ENCODE peak calls at places on chromosomes 13 and 19, in nine cellular contexts. R is heart right ventricle; B is lower lobe of right lung; S is upper lobe of left lung; F is A549; Y is CD8-positive, alpha-beta T cell; A is heart left ventricle; T is lung; G is pancreas. Q is an unnamed sample.

GRCh38 chr19:40519352-40520322 is 52.8 kb downstream of the SPTBN4 start:
- ATAC-seq in Y (no peak), T (no peak), R (no peak), A (peak), S (no peak), B (peak), F (peak), G (no peak), Q (no peak)

GRCh38 chr19:5612891-5613290 is 9.7 kb downstream of the SAFB2 start:
- ATAC-seq in A (peak), T (no peak), Y (no peak), R (peak), G (no peak), S (no peak), F (no peak), B (no peak), Q (no peak)

GRCh38 chr19:8697671-8698432 is 743 bp downstream of the ACTL9 start:
- ATAC-seq in R (no peak), B (peak), S (peak), Y (no peak), F (no peak), A (no peak), T (no peak), G (no peak), Q (no peak)

GRCh38 chr13:53921473-53921872 is 892.9 kb downstream of the OLFM4 start:
- ATAC-seq in B (no peak), R (no peak), Y (no peak), G (no peak), S (peak), A (no peak), F (no peak), T (no peak), Q (no peak)

GRCh38 chr13:66087149-66087780 is 1142.9 kb downstream of the PCDH9 start:
- ATAC-seq in A (no peak), B (no peak), Y (no peak), G (no peak), T (no peak), F (no peak), R (no peak), S (no peak), Q (no peak)

GRCh38 chr19:11380653-11381534 is 3.2 kb downstream of the EPOR start:
- ATAC-seq in R (peak), F (peak), S (peak), G (peak), T (peak), A (peak), B (peak), Y (peak), Q (peak)

GRCh38 chr19:11196406-11197287 is 698 bp downstream of the KANK2 start:
- ATAC-seq in R (peak), Y (no peak), B (peak), S (no peak), A (peak), G (peak), F (peak), T (no peak), Q (peak)

GRCh38 chr13:34076943-34077703 is 259.2 kb downstream of the RFC3 start:
- ATAC-seq in Y (no peak), B (no peak), G (peak), R (peak), S (no peak), T (no peak), F (peak), A (peak), Q (no peak)

GRCh38 chr13:30153871-30154426 is 153.4 kb downstream of the KATNAL1 start:
- ATAC-seq in F (no peak), A (no peak), G (no peak), T (no peak), S (no peak), B (no peak), Y (no peak), R (peak), Q (no peak)

GRCh38 chr19:41753936-41754529 is 1.3 kb upstream of the CEACAM6 start:
- ATAC-seq in Y (peak), G (peak), T (no peak), S (peak), F (peak), B (peak), R (peak), A (peak), Q (no peak)

GRCh38 chr19:13968383-13968935 is 16.1 kb downstream of the DCAF15 start:
- ATAC-seq in S (no peak), T (no peak), A (no peak), Y (no peak), G (no peak), R (no peak), B (no peak), F (no peak), Q (no peak)

GRCh38 chr19:39155114-39155700 is 29.6 kb downstream of the PAK4 start:
- ATAC-seq in T (no peak), R (no peak), B (no peak), A (no peak), S (no peak), F (peak), Y (no peak), G (peak), Q (no peak)

GRCh38 chr13:24243311-24243710 is 66.1 kb upstream of the C1QTNF9 start:
- ATAC-seq in B (peak), F (no peak), S (peak), A (no peak), R (no peak), Y (no peak), G (no peak), T (no peak), Q (peak)

GRCh38 chr13:56187331-56187730 is 953.4 kb upstream of the PRR20A start:
- ATAC-seq in R (no peak), T (no peak), B (peak), F (no peak), S (peak), A (no peak), Y (no peak), G (no peak), Q (no peak)

GRCh38 chr13:21657538-21657937 is 13.3 kb upstream of the FGF9 start:
- ATAC-seq in Y (no peak), F (peak), B (no peak), R (no peak), G (no peak), S (no peak), T (no peak), A (no peak), Q (no peak)

GRCh38 chr13:67014399-67014798 is 215.7 kb downstream of the PCDH9 start:
- ATAC-seq in R (no peak), A (no peak), T (no peak), B (no peak), Y (no peak), S (no peak), G (no peak), F (no peak), Q (no peak)

GRCh38 chr13:51380269-51380668 is 40.8 kb downstream of the SERPINE3 start:
- ATAC-seq in Y (no peak), A (peak), R (peak), F (no peak), S (no peak), T (peak), B (peak), G (peak), Q (no peak)

GRCh38 chr13:51385114-51385513 is 45.6 kb downstream of the SERPINE3 start:
- ATAC-seq in Y (no peak), S (no peak), A (no peak), T (no peak), R (no peak), G (no peak), B (peak), F (no peak), Q (no peak)
- H3K4me3 ChIP-seq in Y (no peak), S (no peak), A (no peak), T (no peak), R (no peak), G (no peak), B (no peak), F (no peak), Q (no peak)

DNA sequence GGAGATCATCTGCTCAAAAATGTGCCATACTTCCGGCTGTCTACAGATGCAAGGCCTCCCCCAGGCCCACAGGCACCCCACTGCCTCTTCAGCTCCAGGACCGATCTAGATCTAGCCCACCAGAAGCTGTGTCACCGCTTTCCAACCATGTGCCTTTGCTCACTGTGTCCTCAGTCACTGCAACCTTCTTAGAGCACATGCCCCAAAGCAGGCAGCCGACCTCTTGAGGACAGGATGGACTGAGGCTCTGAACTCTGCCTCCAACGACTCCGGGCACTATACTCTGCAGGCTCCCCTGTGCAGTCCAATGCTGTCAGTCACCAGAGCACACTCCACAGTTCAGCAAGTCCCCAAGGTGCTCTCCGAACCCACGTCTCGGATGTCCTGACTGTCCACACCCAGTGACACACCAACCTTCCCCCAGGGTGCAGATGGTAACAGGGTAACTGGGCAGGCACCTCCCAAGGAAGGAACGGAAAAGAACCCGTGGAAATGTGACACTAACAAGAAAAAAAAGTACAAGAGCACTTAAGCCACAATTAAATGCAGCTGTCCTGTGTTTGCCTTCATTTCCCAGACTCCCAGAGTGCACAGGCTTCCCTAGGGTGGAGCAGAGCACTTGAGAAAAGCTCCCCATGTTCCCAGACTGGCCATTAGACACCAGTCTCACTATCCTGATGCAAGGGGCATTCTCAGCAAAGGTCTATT is 4.8 kb downstream of the STK24 start:
- ATAC-seq in T (peak), R (peak), G (no peak), F (peak), A (peak), B (peak), Y (peak), S (peak), Q (no peak)
- H3K4me3 ChIP-seq in T (no peak), R (no peak), G (no peak), F (no peak), A (no peak), B (peak), Y (no peak), S (no peak), Q (no peak)

DNA sequence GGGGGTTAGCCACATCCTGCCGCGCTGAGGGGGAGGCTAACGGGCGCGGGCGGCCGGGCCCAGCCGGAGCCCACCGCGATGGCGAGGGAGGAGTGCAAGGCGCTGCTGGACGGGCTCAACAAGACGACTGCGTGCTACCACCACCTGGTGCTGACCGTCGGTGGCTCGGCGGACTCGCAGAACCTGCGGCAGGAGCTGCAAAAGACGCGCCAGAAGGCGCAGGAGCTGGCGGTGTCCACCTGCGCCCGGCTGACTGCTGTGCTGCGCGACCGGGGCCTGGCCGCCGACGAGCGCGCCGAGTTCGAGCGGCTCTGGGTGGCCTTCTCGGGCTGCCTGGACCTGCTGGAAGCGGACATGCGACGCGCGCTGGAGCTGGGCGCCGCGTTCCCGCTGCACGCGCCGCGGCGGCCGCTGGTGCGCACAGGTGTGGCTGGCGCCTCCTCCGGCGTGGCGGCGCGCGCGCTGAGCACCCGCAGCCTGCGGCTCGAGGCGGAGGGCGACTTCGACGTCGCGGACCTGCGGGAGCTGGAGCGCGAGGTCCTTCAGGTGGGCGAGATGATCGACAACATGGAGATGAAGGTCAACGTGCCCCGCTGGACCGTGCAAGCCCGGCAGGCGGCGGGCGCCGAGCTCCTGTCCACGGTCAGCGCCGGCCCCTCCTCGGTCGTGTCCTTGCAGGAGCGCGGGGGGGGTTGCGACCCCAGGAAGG is 692 bp downstream of the RGS9BP start:
- ATAC-seq in Y (no peak), B (peak), T (no peak), R (no peak), S (no peak), G (peak), A (peak), F (peak), Q (no peak)
- H3K4me3 ChIP-seq in Y (peak), B (peak), T (peak), R (peak), S (peak), G (peak), A (peak), F (peak), Q (peak)

DNA sequence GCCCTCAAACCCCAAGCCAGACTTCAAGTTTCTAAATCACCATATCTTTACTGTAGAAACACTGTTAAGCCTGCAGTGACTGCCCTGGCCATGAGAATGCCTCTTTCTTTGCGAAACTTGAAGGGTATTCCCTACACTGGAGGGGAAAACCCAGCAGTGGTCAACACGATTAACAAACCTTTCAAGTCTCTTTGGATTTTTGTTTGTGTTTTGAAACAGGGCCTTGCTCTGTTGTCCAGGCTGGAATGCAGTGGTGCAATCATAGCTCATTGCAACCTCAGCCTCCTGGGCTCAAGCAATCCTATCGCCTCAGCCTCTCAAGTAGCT is 17.4 kb upstream of the POMP start:
- ATAC-seq in Y (no peak), G (no peak), A (no peak), T (no peak), F (no peak), R (no peak), S (no peak), B (no peak), Q (no peak)
- H3K4me3 ChIP-seq in Y (no peak), G (no peak), A (no peak), T (no peak), F (no peak), R (no peak), S (no peak), B (no peak), Q (no peak)

DNA sequence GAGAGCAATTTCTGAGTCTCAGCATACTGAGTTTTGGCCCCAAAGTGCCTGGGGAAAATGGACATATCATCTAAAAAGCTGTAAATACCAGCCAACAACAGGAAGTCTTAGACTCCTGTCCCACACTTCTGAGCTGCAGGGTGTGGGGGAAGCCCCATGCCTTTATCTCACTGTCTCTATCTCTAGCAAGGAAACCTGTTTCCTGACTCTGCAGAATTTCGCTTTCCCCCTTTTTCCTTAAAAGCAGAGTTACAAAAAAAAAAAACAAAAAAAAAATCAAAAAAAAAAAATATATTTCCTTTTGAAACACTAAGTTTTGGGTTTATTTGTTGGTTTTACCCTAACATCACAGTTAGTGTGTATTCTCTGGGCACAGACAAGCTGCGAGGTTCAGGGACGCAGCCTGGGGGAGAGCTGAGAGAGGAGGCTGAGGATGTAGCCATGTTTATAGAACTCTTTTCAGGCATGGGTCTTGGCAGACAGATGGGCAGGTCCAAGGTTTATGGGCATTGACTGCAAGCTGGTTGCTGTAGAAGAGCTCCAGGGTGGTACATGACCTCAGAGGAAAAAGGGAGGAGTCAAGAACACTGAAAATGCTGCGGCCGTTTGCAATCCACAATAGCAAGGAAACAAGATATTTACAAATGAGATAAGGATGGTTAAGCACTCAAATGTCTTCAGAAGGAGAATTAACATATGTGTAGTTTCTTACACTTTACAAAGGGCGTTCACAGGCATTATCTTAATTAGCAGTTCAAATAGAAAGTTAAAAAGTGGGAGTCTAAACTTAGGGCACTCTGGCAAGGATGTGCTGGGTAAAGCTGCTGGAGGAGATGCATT is 4.9 kb downstream of the MBNL2 start:
- ATAC-seq in Y (peak), B (peak), T (no peak), R (no peak), A (no peak), F (peak), S (no peak), G (peak), Q (no peak)
- H3K4me3 ChIP-seq in Y (peak), B (peak), T (no peak), R (peak), A (no peak), F (no peak), S (peak), G (peak), Q (no peak)

DNA sequence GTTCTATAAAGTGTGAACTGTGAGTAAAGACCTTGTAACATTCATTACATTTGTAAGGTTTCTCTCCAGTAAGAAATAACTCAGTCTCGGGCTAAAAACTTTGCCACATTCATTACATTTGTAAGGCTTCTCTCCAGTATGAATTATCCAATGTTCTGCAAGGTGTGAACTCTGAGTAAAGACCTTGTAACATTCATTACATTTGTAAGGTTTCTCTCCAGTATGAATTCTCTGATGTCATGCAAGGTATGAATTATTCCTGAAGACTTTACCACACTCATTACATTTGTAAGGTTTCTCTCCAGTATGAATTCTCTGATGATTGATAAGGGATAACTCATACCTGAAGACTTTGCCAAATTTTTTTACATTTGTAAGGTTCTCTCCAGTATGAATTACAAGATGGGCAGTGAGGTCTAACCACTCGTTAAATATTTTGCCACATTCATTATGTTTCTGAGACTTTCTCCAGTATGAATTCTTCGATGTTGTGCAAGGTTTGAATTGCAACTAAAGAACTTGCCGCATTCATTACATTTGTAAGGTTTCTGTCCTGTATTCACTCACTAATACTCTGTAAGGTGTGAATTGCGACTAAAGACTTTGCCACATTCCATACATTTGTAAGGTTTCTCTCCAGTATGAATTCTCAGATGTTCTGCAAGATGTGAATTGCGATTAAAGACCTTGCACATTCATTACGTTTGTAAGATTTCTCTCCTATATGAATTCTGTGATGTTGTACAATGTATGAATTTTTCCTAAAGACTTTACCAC is 21.2 kb downstream of the ZNF578 start:
- ATAC-seq in A (no peak), T (no peak), G (no peak), R (no peak), B (no peak), Y (no peak), S (no peak), F (no peak), Q (no peak)
- H3K4me3 ChIP-seq in A (no peak), T (no peak), G (no peak), R (no peak), B (no peak), Y (no peak), S (no peak), F (no peak), Q (no peak)